ENCODE peak calls at places on chromosomes 4 and X, in seven cellular contexts. One of them, this sample, is unnamed.

GRCh38 chrX:42246814-42247213 is 323.5 kb upstream of the CASK start:
- DNase-seq in mucosa of gallbladder: no peak
- DNase-seq in AG04450: no peak
- DNase-seq in activated T-helper 1 cell treated with anti-CD3 and anti-CD28 coated beads, Interleukin-2, amount 50 U/mL, for 16 hours: no peak
- DNase-seq in RWPE1: no peak
- DNase-seq in NCI-H1092 treated with DMSO at 0.1 percent for 48 hours: no peak
- DNase-seq in T-helper 2 cell: no peak
- DNase-seq in this sample: no peak

GRCh38 chr4:124262211-124263179 is 450.0 kb downstream of the ANKRD50 start:
- DNase-seq in mucosa of gallbladder: peak
- DNase-seq in AG04450: peak
- DNase-seq in activated T-helper 1 cell treated with anti-CD3 and anti-CD28 coated beads, Interleukin-2, amount 50 U/mL, for 16 hours: peak
- DNase-seq in RWPE1: peak
- DNase-seq in NCI-H1092 treated with DMSO at 0.1 percent for 48 hours: peak
- DNase-seq in T-helper 2 cell: peak
- DNase-seq in this sample: peak

GRCh38 chr4:167903291-167903721 is 189.0 kb upstream of the ANXA10 start:
- DNase-seq in mucosa of gallbladder: no peak
- DNase-seq in AG04450: no peak
- DNase-seq in activated T-helper 1 cell treated with anti-CD3 and anti-CD28 coated beads, Interleukin-2, amount 50 U/mL, for 16 hours: no peak
- DNase-seq in RWPE1: peak
- DNase-seq in NCI-H1092 treated with DMSO at 0.1 percent for 48 hours: no peak
- DNase-seq in T-helper 2 cell: no peak
- DNase-seq in this sample: no peak

GRCh38 chr4:70722199-70722791 is 531 bp downstream of the RUFY3 start:
- DNase-seq in mucosa of gallbladder: no peak
- DNase-seq in AG04450: no peak
- DNase-seq in activated T-helper 1 cell treated with anti-CD3 and anti-CD28 coated beads, Interleukin-2, amount 50 U/mL, for 16 hours: no peak
- DNase-seq in RWPE1: no peak
- DNase-seq in NCI-H1092 treated with DMSO at 0.1 percent for 48 hours: peak
- DNase-seq in T-helper 2 cell: peak
- DNase-seq in this sample: no peak

GRCh38 chrX:16039834-16040233 is 83.5 kb upstream of the GRPR start:
- DNase-seq in mucosa of gallbladder: no peak
- DNase-seq in AG04450: no peak
- DNase-seq in activated T-helper 1 cell treated with anti-CD3 and anti-CD28 coated beads, Interleukin-2, amount 50 U/mL, for 16 hours: no peak
- DNase-seq in RWPE1: no peak
- DNase-seq in NCI-H1092 treated with DMSO at 0.1 percent for 48 hours: no peak
- DNase-seq in T-helper 2 cell: no peak
- DNase-seq in this sample: no peak

GRCh38 chrX:48540015-48540350 is 469 bp downstream of the TBC1D25 start:
- DNase-seq in mucosa of gallbladder: peak
- DNase-seq in AG04450: no peak
- DNase-seq in activated T-helper 1 cell treated with anti-CD3 and anti-CD28 coated beads, Interleukin-2, amount 50 U/mL, for 16 hours: peak
- DNase-seq in RWPE1: peak
- DNase-seq in NCI-H1092 treated with DMSO at 0.1 percent for 48 hours: peak
- DNase-seq in T-helper 2 cell: peak
- DNase-seq in this sample: no peak

GRCh38 chr4:175339100-175339707 is 421.0 kb downstream of the ADAM29 start:
- DNase-seq in mucosa of gallbladder: no peak
- DNase-seq in AG04450: no peak
- DNase-seq in activated T-helper 1 cell treated with anti-CD3 and anti-CD28 coated beads, Interleukin-2, amount 50 U/mL, for 16 hours: no peak
- DNase-seq in RWPE1: no peak
- DNase-seq in NCI-H1092 treated with DMSO at 0.1 percent for 48 hours: no peak
- DNase-seq in T-helper 2 cell: no peak
- DNase-seq in this sample: no peak

GRCh38 chrX:72121381-72121780 is 10.3 kb downstream of the RTL5 start:
- DNase-seq in mucosa of gallbladder: peak
- DNase-seq in AG04450: peak
- DNase-seq in activated T-helper 1 cell treated with anti-CD3 and anti-CD28 coated beads, Interleukin-2, amount 50 U/mL, for 16 hours: no peak
- DNase-seq in RWPE1: no peak
- DNase-seq in NCI-H1092 treated with DMSO at 0.1 percent for 48 hours: no peak
- DNase-seq in T-helper 2 cell: no peak
- DNase-seq in this sample: peak

GRCh38 chr4:7970031-7970946 is 30.6 kb upstream of the AFAP1 start:
- DNase-seq in mucosa of gallbladder: no peak
- DNase-seq in AG04450: no peak
- DNase-seq in activated T-helper 1 cell treated with anti-CD3 and anti-CD28 coated beads, Interleukin-2, amount 50 U/mL, for 16 hours: no peak
- DNase-seq in RWPE1: peak
- DNase-seq in NCI-H1092 treated with DMSO at 0.1 percent for 48 hours: no peak
- DNase-seq in T-helper 2 cell: peak
- DNase-seq in this sample: no peak

GRCh38 chr4:71195932-71196331 is 142.9 kb upstream of the SLC4A4 start:
- DNase-seq in mucosa of gallbladder: no peak
- DNase-seq in AG04450: peak
- DNase-seq in activated T-helper 1 cell treated with anti-CD3 and anti-CD28 coated beads, Interleukin-2, amount 50 U/mL, for 16 hours: no peak
- DNase-seq in RWPE1: no peak
- DNase-seq in NCI-H1092 treated with DMSO at 0.1 percent for 48 hours: no peak
- DNase-seq in T-helper 2 cell: no peak
- DNase-seq in this sample: no peak

GRCh38 chr4:177161781-177162180 is 147.9 kb upstream of the NEIL3 start:
- DNase-seq in mucosa of gallbladder: no peak
- DNase-seq in AG04450: no peak
- DNase-seq in activated T-helper 1 cell treated with anti-CD3 and anti-CD28 coated beads, Interleukin-2, amount 50 U/mL, for 16 hours: no peak
- DNase-seq in RWPE1: no peak
- DNase-seq in NCI-H1092 treated with DMSO at 0.1 percent for 48 hours: no peak
- DNase-seq in T-helper 2 cell: no peak
- DNase-seq in this sample: no peak

GRCh38 chr4:97395980-97396562 is 747.2 kb downstream of the STPG2 start:
- DNase-seq in mucosa of gallbladder: no peak
- DNase-seq in AG04450: no peak
- DNase-seq in activated T-helper 1 cell treated with anti-CD3 and anti-CD28 coated beads, Interleukin-2, amount 50 U/mL, for 16 hours: no peak
- DNase-seq in RWPE1: no peak
- DNase-seq in NCI-H1092 treated with DMSO at 0.1 percent for 48 hours: no peak
- DNase-seq in T-helper 2 cell: no peak
- DNase-seq in this sample: no peak

GRCh38 chr4:38190717-38191178 is 230.6 kb downstream of the PTTG2 start:
- DNase-seq in mucosa of gallbladder: no peak
- DNase-seq in AG04450: no peak
- DNase-seq in activated T-helper 1 cell treated with anti-CD3 and anti-CD28 coated beads, Interleukin-2, amount 50 U/mL, for 16 hours: no peak
- DNase-seq in RWPE1: peak
- DNase-seq in NCI-H1092 treated with DMSO at 0.1 percent for 48 hours: no peak
- DNase-seq in T-helper 2 cell: no peak
- DNase-seq in this sample: peak

GRCh38 chrX:72297953-72298730 is 7.6 kb downstream of the CITED1 start:
- DNase-seq in mucosa of gallbladder: no peak
- DNase-seq in AG04450: no peak
- DNase-seq in activated T-helper 1 cell treated with anti-CD3 and anti-CD28 coated beads, Interleukin-2, amount 50 U/mL, for 16 hours: no peak
- DNase-seq in RWPE1: no peak
- DNase-seq in NCI-H1092 treated with DMSO at 0.1 percent for 48 hours: no peak
- DNase-seq in T-helper 2 cell: no peak
- DNase-seq in this sample: no peak

GRCh38 chrX:150199181-150199580 is 163.9 kb upstream of the MAMLD1 start:
- DNase-seq in mucosa of gallbladder: no peak
- DNase-seq in AG04450: no peak
- DNase-seq in activated T-helper 1 cell treated with anti-CD3 and anti-CD28 coated beads, Interleukin-2, amount 50 U/mL, for 16 hours: no peak
- DNase-seq in RWPE1: no peak
- DNase-seq in NCI-H1092 treated with DMSO at 0.1 percent for 48 hours: no peak
- DNase-seq in T-helper 2 cell: no peak
- DNase-seq in this sample: no peak

GRCh38 chrX:154348114-154348531 is 26.3 kb downstream of the FLNA start:
- DNase-seq in mucosa of gallbladder: no peak
- DNase-seq in AG04450: no peak
- DNase-seq in activated T-helper 1 cell treated with anti-CD3 and anti-CD28 coated beads, Interleukin-2, amount 50 U/mL, for 16 hours: no peak
- DNase-seq in RWPE1: no peak
- DNase-seq in NCI-H1092 treated with DMSO at 0.1 percent for 48 hours: no peak
- DNase-seq in T-helper 2 cell: no peak
- DNase-seq in this sample: no peak